ENCODE peak calls at places on chromosome 13, in four cellular contexts. One of them, this sample, is unnamed.

GRCh38 chr13:83221256-83221655 is 661.0 kb downstream of the SLITRK1 start:
- DNase-seq in neuronal stem cell: no peak
- DNase-seq in H1: no peak
- DNase-seq in mesenchymal stem cell: no peak
- DNase-seq in this sample: no peak

GRCh38 chr13:110023729-110024645 is 237.6 kb upstream of the IRS2 start:
- DNase-seq in neuronal stem cell: no peak
- DNase-seq in H1: no peak
- DNase-seq in mesenchymal stem cell: peak; percentile 87
- DNase-seq in this sample: no peak

GRCh38 chr13:43405457-43405856 is 381.3 kb downstream of the ENOX1 start:
- DNase-seq in neuronal stem cell: no peak
- DNase-seq in H1: no peak
- DNase-seq in mesenchymal stem cell: peak; percentile 72
- DNase-seq in this sample: no peak

GRCh38 chr13:92136449-92137180 is 738.2 kb downstream of the GPC5 start:
- DNase-seq in neuronal stem cell: no peak
- DNase-seq in H1: no peak
- DNase-seq in mesenchymal stem cell: peak; percentile 79
- DNase-seq in this sample: no peak

GRCh38 chr13:95745752-95746151 is 68.8 kb downstream of the DNAJC3 start:
- DNase-seq in neuronal stem cell: no peak
- DNase-seq in H1: no peak
- DNase-seq in mesenchymal stem cell: peak; percentile 11
- DNase-seq in this sample: no peak

GRCh38 chr13:99993660-99994455 is 12.3 kb downstream of the ZIC2 start:
- DNase-seq in neuronal stem cell: peak; percentile 35
- DNase-seq in H1: peak; percentile 44
- DNase-seq in mesenchymal stem cell: no peak
- DNase-seq in this sample: no peak

GRCh38 chr13:29521336-29521735 is 74.2 kb downstream of the SLC7A1 start:
- DNase-seq in neuronal stem cell: no peak
- DNase-seq in H1: no peak
- DNase-seq in mesenchymal stem cell: no peak
- DNase-seq in this sample: no peak

GRCh38 chr13:87078947-87079795 is 592.0 kb upstream of the SLITRK5 start:
- DNase-seq in neuronal stem cell: no peak
- DNase-seq in H1: no peak
- DNase-seq in mesenchymal stem cell: no peak
- DNase-seq in this sample: no peak

GRCh38 chr13:47798906-47799305 is 202.2 kb downstream of the SUCLA2 start:
- DNase-seq in neuronal stem cell: no peak
- DNase-seq in H1: no peak
- DNase-seq in mesenchymal stem cell: peak; percentile 19
- DNase-seq in this sample: no peak

GRCh38 chr13:113589961-113590339 is 5.4 kb downstream of the TFDP1 start:
- DNase-seq in neuronal stem cell: no peak
- DNase-seq in H1: peak; percentile 40
- DNase-seq in mesenchymal stem cell: no peak
- DNase-seq in this sample: no peak

GRCh38 chr13:91085127-91085526 is 262.4 kb upstream of the MIR17HG start:
- DNase-seq in neuronal stem cell: no peak
- DNase-seq in H1: no peak
- DNase-seq in mesenchymal stem cell: no peak
- DNase-seq in this sample: no peak

GRCh38 chr13:44652223-44652622 is 76.1 kb upstream of the TSC22D1 start:
- DNase-seq in neuronal stem cell: no peak
- DNase-seq in H1: no peak
- DNase-seq in mesenchymal stem cell: no peak
- DNase-seq in this sample: no peak

GRCh38 chr13:41603917-41604316 is 146.6 kb downstream of the RGCC start:
- DNase-seq in neuronal stem cell: no peak
- DNase-seq in H1: no peak
- DNase-seq in mesenchymal stem cell: peak; percentile 42
- DNase-seq in this sample: no peak

GRCh38 chr13:113912596-113912995 is 48.7 kb upstream of the GAS6 start:
- DNase-seq in neuronal stem cell: no peak
- DNase-seq in H1: no peak
- DNase-seq in mesenchymal stem cell: no peak
- DNase-seq in this sample: no peak

GRCh38 chr13:97540696-97541095 is 106.7 kb downstream of the RAP2A start:
- DNase-seq in neuronal stem cell: no peak
- DNase-seq in H1: no peak
- DNase-seq in mesenchymal stem cell: no peak
- DNase-seq in this sample: no peak

GRCh38 chr13:25018729-25019115 is 77.2 kb upstream of the PABPC3 start:
- DNase-seq in neuronal stem cell: no peak
- DNase-seq in H1: no peak
- DNase-seq in mesenchymal stem cell: no peak
- DNase-seq in this sample: peak; percentile 53

GRCh38 chr13:76864259-76864658 is 21.9 kb downstream of the KCTD12 start:
- DNase-seq in neuronal stem cell: no peak
- DNase-seq in H1: no peak
- DNase-seq in mesenchymal stem cell: no peak
- DNase-seq in this sample: no peak

GRCh38 chr13:66972659-66973058 is 257.5 kb downstream of the PCDH9 start:
- DNase-seq in neuronal stem cell: no peak
- DNase-seq in H1: no peak
- DNase-seq in mesenchymal stem cell: no peak
- DNase-seq in this sample: no peak

GRCh38 chr13:59047546-59047945 is 1116.2 kb downstream of the DIAPH3 start:
- DNase-seq in neuronal stem cell: no peak
- DNase-seq in H1: no peak
- DNase-seq in mesenchymal stem cell: no peak
- DNase-seq in this sample: no peak

GRCh38 chr13:52454459-52454824 is 836 bp upstream of the CKAP2 start:
- DNase-seq in neuronal stem cell: no peak
- DNase-seq in H1: no peak
- DNase-seq in mesenchymal stem cell: peak; percentile 6
- DNase-seq in this sample: peak; percentile 27
- H2BK12ac ChIP-seq in neuronal stem cell: no peak overlapping the region
- H2BK12ac ChIP-seq in H1: no peak overlapping the region
- H2BK12ac ChIP-seq in mesenchymal stem cell: no peak overlapping the region
- H2BK12ac ChIP-seq in this sample: no peak overlapping the region

GRCh38 chr13:50129923-50130685 is 114.9 kb downstream of the KCNRG start:
- DNase-seq in neuronal stem cell: peak; percentile 57
- DNase-seq in H1: peak; percentile 77
- DNase-seq in mesenchymal stem cell: peak; percentile 64
- DNase-seq in this sample: peak; percentile 64
- H3K4me1 ChIP-seq in neuronal stem cell: peaks cover 18% of the 10 kb centered on the region
- H3K4me1 ChIP-seq in H1: peaks cover 22% of the 10 kb centered on the region
- H3K4me1 ChIP-seq in mesenchymal stem cell: peaks cover 41% of the 10 kb centered on the region
- H3K4me1 ChIP-seq in this sample: peaks cover 3% of the 10 kb centered on the region

GRCh38 chr13:21879263-21879914 is 208.5 kb downstream of the FGF9 start:
- DNase-seq in neuronal stem cell: no peak
- DNase-seq in H1: no peak
- DNase-seq in mesenchymal stem cell: no peak
- DNase-seq in this sample: no peak

GRCh38 chr13:21884299-21884878 is 213.5 kb downstream of the FGF9 start:
- DNase-seq in neuronal stem cell: no peak
- DNase-seq in H1: no peak
- DNase-seq in mesenchymal stem cell: no peak
- DNase-seq in this sample: no peak

GRCh38 chr13:21885714-21886224 is 214.9 kb downstream of the FGF9 start:
- DNase-seq in neuronal stem cell: no peak
- DNase-seq in H1: no peak
- DNase-seq in mesenchymal stem cell: no peak
- DNase-seq in this sample: no peak

DNA sequence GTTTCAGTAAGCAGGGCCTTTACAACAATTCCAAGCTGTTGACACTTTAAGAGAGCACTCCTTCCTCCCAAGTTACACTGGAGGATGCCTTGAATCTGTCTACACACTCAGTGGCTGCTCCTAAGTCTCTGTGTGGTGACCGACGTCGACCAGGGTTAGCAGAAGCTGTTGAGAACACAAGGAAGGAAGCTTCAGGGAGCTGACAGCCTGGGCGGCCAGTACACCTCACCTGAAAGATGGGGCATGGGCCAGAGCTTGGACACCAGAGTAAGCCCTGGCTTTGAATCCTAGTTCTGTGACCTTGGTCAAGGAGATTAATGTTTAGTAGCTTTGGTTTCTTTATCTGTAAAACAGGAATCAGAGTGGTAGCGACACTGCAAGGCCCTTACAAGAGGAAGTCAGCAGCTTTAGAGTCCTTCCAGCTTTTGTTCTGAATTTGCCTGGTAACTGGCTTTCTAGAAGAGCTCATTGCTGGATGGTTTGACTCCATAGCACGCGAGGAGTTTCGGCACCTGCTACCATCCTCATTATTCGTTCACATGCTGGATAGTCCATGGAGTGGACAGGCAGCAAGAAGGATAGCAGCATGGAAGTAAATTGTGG is 214.2 kb downstream of the FGF9 start:
- DNase-seq in neuronal stem cell: no peak
- DNase-seq in H1: no peak
- DNase-seq in mesenchymal stem cell: no peak
- DNase-seq in this sample: no peak
- H2AFZ ChIP-seq in neuronal stem cell: no peak overlapping the region
- H2AFZ ChIP-seq in H1: no peak overlapping the region
- H2AFZ ChIP-seq in mesenchymal stem cell: no peak overlapping the region
- H2AFZ ChIP-seq in this sample: no peak overlapping the region

DNA sequence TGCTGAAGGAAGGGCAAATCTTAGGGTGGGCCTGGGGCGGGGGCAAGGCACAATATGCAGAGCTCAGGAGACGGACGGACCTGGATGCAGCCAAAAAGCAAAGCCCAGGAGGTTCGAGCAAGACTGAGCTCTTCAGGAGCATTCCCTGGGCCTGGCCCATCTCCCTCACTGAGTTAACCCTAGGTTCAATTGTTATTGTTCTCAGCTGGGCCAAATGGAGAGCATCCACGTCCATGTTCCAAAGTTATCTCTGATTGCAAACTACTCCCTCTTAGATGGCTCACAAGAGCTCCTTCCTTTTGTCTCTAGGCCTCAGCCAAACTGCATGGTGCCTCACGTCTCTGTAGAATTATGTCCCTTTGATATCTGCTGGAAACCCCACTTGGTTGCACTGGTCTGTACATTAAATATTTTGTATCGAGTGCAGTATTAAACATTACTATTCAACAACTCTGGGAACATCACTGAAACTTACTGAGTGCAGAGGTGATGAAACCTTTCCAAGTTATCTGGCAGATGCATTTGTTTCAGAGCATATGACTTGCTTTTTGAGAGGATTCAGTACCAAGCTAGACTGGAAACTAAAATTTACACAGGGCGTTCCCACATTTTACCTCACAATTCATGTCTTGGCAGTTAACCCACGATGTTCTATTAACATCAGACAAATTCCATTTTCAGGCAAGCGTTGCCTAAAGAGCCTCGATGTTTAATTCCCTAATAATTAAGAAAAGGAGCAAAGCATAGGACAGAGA is 38.1 kb downstream of the DOCK9 start:
- DNase-seq in neuronal stem cell: no peak
- DNase-seq in H1: no peak
- DNase-seq in mesenchymal stem cell: no peak
- DNase-seq in this sample: no peak
- H2BK12ac ChIP-seq in neuronal stem cell: no peak overlapping the region
- H2BK12ac ChIP-seq in H1: no peak overlapping the region
- H2BK12ac ChIP-seq in mesenchymal stem cell: no peak overlapping the region
- H2BK12ac ChIP-seq in this sample: no peak overlapping the region

GRCh38 chr13:106528711-106529414 is 6.6 kb downstream of the EFNB2 start:
- DNase-seq in neuronal stem cell: peak; percentile 48
- DNase-seq in H1: no peak
- DNase-seq in mesenchymal stem cell: no peak
- DNase-seq in this sample: no peak
- H3K4me1 ChIP-seq in neuronal stem cell: peaks cover 23% of the 10 kb centered on the region
- H3K4me1 ChIP-seq in H1: peaks cover 19% of the 10 kb centered on the region
- H3K4me1 ChIP-seq in mesenchymal stem cell: peaks cover 7% of the 10 kb centered on the region
- H3K4me1 ChIP-seq in this sample: peaks cover 31% of the 10 kb centered on the region

DNA sequence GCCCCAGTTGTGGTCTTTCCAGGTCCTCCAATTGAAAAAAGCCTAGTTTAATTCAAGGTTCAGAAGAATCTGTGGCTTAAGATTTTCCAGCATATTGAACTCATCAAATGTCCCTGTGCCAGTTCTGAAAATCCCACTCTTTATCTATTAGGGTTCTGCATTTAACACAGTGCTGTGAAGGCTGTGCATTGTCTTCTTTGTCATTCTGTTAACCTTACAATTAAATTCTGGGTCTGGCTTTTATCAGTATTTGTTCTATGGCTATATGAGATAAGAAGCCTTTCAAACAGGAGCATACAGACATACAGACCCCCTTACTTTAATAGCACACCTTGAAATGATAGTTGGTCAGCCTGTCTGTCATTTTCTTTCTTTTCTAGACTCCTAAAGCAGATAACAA is 362.1 kb upstream of the DACH1 start:
- DNase-seq in neuronal stem cell: no peak
- DNase-seq in H1: no peak
- DNase-seq in mesenchymal stem cell: no peak
- DNase-seq in this sample: no peak
- H2AFZ ChIP-seq in neuronal stem cell: no peak overlapping the region
- H2AFZ ChIP-seq in H1: no peak overlapping the region
- H2AFZ ChIP-seq in mesenchymal stem cell: no peak overlapping the region
- H2AFZ ChIP-seq in this sample: no peak overlapping the region